ENCODE peak calls at places on chromosomes 6 and 20, in eight cellular contexts. F, H, N, D, X, K, C and O are unnamed samples.

GRCh38 chr6:133855994-133856393 is 32.9 kb upstream of the TCF21 start:
- DNase-seq in F (no peak), H (no peak), D (no peak), K (no peak), X (no peak), N (no peak), C (no peak), O (no peak)

GRCh38 chr20:17556842-17557674 is 12.8 kb upstream of the DSTN start:
- DNase-seq in C (peak; percentile 76), D (peak; percentile 58), X (peak; percentile 76), N (peak; percentile 74), K (peak; percentile 56), F (no peak), H (peak; percentile 79), O (no peak)

GRCh38 chr6:128069180-128069579 is 168.3 kb upstream of the THEMIS start:
- DNase-seq in D (no peak), N (no peak), X (no peak), H (no peak), C (no peak), K (peak; percentile 69), F (no peak), O (no peak)

GRCh38 chr6:134619789-134620188 is 301.9 kb upstream of the SGK1 start:
- DNase-seq in N (no peak), F (peak; percentile 77), D (no peak), X (no peak), K (peak; percentile 86), H (no peak), C (no peak), O (no peak)

GRCh38 chr6:23533311-23533710 is 592.7 kb upstream of the NRSN1 start:
- DNase-seq in C (no peak), K (no peak), N (no peak), H (no peak), F (no peak), X (no peak), D (no peak), O (no peak)

GRCh38 chr20:36859282-36859555 is 16.7 kb upstream of the TLDC2 start:
- DNase-seq in H (no peak), N (no peak), F (no peak), K (no peak), C (no peak), D (no peak), X (peak; percentile 55), O (no peak)

GRCh38 chr6:2959909-2960719 is 11.3 kb downstream of the SERPINB6 start:
- DNase-seq in D (no peak), C (no peak), K (peak; percentile 78), N (no peak), X (no peak), H (no peak), F (no peak), O (no peak)

GRCh38 chr6:133309579-133309978 is 68.4 kb downstream of the EYA4 start:
- DNase-seq in K (no peak), D (no peak), N (no peak), X (no peak), F (no peak), C (no peak), H (no peak), O (no peak)

GRCh38 chr20:2557873-2558580 is 21.7 kb downstream of the TMC2 start:
- DNase-seq in D (no peak), H (no peak), X (no peak), K (no peak), C (no peak), N (no peak), F (no peak), O (no peak)

DNA sequence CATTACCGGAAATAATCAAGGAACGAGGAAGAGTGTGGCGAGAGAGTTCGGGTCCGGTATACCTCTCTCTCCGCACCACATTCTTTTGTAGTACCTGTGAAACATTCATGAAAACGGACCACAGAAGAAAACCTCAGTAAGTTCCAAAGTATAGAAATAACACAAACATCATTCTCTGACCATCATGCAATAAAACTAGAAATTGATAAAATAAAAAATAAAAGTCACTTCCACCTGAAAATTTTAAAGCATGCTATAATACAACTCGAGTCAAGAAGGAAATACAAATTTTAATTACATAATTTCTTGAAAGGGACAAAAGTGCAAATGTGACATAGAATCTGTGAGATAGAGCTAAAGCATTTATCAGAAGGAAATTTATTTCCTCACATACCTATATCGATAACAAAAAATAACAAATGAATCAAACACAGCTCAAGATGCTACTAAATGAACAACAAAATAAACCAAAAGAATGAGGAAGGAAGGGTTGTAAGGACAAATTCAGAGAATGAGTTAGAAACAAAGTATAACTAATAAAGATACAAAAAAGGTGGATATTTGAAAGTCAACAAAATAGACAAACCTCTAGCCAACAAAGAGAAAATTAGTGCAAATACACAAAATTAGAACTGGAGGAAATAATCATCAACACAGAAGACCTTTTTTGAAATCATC is 84.2 kb downstream of the TRIM27 start:
- DNase-seq in D (no peak), H (no peak), N (no peak), X (no peak), K (no peak), F (no peak), C (no peak), O (no peak)
- H3K27ac ChIP-seq in D (no peak overlapping the region), H (no peak overlapping the region), N (no peak overlapping the region), X (no peak overlapping the region), K (no peak overlapping the region), F (no peak overlapping the region), C (no peak overlapping the region), O (no peak overlapping the region)

DNA sequence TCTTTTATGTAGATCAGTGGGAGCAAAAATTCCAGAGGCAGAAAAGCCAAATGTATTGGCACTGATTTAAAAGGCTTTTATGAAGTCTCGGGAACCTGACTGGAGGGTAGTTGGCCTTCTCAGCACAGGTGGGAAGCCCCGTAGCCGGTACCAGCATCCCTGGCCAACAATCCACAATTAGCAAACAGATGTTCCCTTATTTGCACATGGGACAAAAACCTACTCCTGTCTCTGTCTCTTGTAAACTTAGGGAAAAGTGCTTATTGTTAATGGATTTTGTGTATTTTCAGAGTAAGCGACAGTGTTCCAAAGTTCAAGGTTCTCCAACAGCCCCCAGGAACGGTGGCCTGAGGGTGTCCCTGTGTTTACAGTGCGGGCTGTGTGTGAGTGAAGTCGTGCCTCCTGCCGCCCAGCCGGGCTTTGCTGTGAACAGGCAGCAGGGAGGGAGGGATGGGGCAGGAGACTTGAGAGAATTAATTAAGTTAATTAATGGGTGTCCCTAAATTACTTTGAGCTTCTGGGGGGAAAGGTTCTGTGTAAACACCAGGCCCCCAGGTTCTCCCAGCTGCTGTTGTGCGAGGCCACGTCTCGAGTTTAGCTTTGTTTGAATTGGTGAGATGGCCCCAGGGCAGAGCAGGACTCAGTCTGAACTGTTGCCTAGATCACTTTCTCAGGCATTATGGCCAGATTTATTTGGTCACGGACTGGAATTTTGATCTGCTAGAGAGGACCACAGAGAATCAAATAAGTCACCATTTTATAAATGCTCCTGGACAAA is 3.9 kb downstream of the SYNJ2 start:
- DNase-seq in K (no peak), C (no peak), X (no peak), F (no peak), H (no peak), D (no peak), N (no peak), O (peak; percentile 77)
- H3K4me1 ChIP-seq in K (peaks cover 57% of the 10 kb centered on the region), C (peaks cover 60% of the 10 kb centered on the region), X (peaks cover 11% of the 10 kb centered on the region), F (no peaks in the 10 kb centered on the region), H (peaks cover 11% of the 10 kb centered on the region), D (peaks cover 8% of the 10 kb centered on the region), N (peaks cover 46% of the 10 kb centered on the region), O (peaks cover 49% of the 10 kb centered on the region)

DNA sequence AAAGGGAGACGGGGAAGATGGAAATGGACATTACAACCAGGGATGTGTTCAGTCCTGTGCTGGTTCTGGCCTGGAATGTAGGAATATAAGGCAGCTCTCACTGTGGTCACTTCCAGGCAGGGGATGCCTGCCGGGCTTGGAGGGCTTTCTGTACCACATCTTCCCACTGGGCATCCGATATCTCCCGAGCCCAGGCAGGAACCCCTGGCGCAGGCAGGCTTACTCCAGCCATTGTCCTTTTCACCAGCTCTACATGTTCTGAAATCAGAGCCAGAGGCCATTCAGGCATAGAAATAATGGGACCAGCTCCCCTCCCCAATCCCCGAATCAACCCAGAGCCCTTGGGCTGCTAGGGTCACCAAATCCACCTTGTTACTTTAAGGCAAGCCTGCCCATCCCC is 1.4 kb downstream of the MEA1 start:
- DNase-seq in K (no peak), H (no peak), F (no peak), D (no peak), N (no peak), C (no peak), X (no peak), O (no peak)
- H3K27ac ChIP-seq in K (no peak overlapping the region), H (no peak overlapping the region), F (no peak overlapping the region), D (no peak overlapping the region), N (no peak overlapping the region), C (no peak overlapping the region), X (no peak overlapping the region), O (no peak overlapping the region)

GRCh38 chr6:26006086-26006939 is 43.7 kb downstream of the TRIM38 start:
- DNase-seq in N (no peak), F (no peak), K (no peak), X (no peak), D (no peak), H (no peak), C (no peak), O (peak; percentile 54)

GRCh38 chr6:25998379-25998778 is 35.8 kb downstream of the TRIM38 start:
- DNase-seq in N (no peak), H (no peak), F (no peak), X (no peak), D (no peak), K (no peak), C (no peak), O (no peak)

GRCh38 chr6:26003102-26003694 is 40.6 kb downstream of the TRIM38 start:
- DNase-seq in C (peak; percentile 17), F (peak; percentile 70), D (peak; percentile 76), X (peak; percentile 48), N (no peak), K (peak; percentile 14), H (peak; percentile 57), O (peak; percentile 28)

GRCh38 chr6:25995507-25995906 is 32.9 kb downstream of the TRIM38 start:
- DNase-seq in C (no peak), N (no peak), H (no peak), F (no peak), K (peak; percentile 36), D (no peak), X (no peak), O (no peak)

DNA sequence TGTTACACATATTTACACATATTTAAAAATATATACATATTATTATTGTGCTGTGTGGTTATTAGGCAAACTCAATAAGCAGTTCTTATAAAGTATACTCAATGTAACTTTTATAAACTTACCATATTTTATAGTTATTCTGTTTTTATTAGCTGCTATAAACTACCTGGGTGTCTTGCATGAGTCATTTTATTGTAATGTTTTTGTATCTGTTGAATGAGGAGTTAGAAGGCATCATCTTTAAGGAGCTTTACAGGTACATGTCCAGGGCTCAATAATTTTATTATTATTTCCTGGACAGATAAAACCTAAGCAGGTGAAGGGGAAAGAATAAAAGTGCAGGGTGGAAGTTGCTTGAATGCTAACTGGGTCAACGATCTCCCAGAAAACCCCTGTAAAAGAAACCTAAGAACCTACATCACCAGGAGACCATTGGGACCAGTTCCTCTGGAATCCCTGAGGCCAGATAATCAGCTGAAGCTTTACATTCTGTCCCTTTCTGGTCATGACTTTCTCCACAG is 37.8 kb downstream of the TRIM38 start:
- DNase-seq in H (no peak), N (no peak), C (no peak), K (no peak), F (no peak), X (no peak), D (no peak), O (no peak)
- H3K4me1 ChIP-seq in H (peaks cover 1% of the 10 kb centered on the region), N (no peaks in the 10 kb centered on the region), C (peaks cover 3% of the 10 kb centered on the region), K (no peaks in the 10 kb centered on the region), F (no peaks in the 10 kb centered on the region), X (no peaks in the 10 kb centered on the region), D (no peaks in the 10 kb centered on the region), O (peaks cover 1% of the 10 kb centered on the region)

DNA sequence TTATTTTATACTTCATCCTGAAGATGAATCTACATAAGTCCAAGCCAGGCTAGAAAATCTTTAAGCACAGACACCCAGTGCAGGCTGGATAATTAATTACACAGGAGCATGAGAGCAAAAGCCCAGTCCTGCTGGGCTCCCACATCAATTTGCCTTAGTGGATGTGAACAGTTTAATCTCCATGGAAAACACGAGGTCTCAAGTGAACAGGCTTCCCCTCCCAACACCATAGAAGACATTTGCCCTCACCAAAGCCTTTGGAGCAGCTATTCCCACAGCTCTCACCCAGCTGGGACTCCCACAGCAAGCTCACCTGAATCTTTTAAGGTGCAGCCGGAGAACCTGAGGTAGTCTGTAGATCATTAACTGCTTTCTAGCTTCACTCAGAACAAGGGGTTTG is 12.0 kb downstream of the TOMM6 start:
- DNase-seq in F (no peak), D (no peak), H (no peak), K (no peak), N (no peak), X (no peak), C (no peak), O (no peak)
- H3K27ac ChIP-seq in F (no peak overlapping the region), D (no peak overlapping the region), H (no peak overlapping the region), K (no peak overlapping the region), N (no peak overlapping the region), X (no peak overlapping the region), C (no peak overlapping the region), O (no peak overlapping the region)